ENCODE peak calls at places on chromosomes 3 and 15, in four cellular contexts. N is ecto neural progenitor cell, F is ureter, Q is sigmoid colon. J is an unnamed sample.
A peak's percentile ranks its signal among the peaks of the same experiment; 100 is the strongest.

GRCh38 chr3:142925140-142925539 is 36.3 kb upstream of the PCOLCE2 start:
- DNase-seq in N (no peak), F (no peak), Q (no peak), J (no peak)

GRCh38 chr15:68100194-68100593 is 46.1 kb downstream of the PIAS1 start:
- DNase-seq in N (no peak), F (no peak), Q (no peak), J (no peak)

GRCh38 chr3:12574131-12574530 is 17.2 kb downstream of the MKRN2 start:
- DNase-seq in N (no peak), F (no peak), Q (no peak), J (no peak)

GRCh38 chr3:193569119-193569518 is 14.4 kb upstream of the ATP13A4 start:
- DNase-seq in N (no peak), F (no peak), Q (no peak), J (no peak)

GRCh38 chr3:125054436-125055164 is 1.2 kb downstream of the HEG1 start:
- DNase-seq in N (no peak), F (no peak), Q (no peak), J (no peak)

GRCh38 chr3:38579146-38579545 is 70.3 kb downstream of the SCN5A start:
- DNase-seq in N (peak; percentile 50), F (peak; percentile 41), Q (no peak), J (peak; percentile 72)

GRCh38 chr3:79175870-79176269 is 591.9 kb downstream of the ROBO1 start:
- DNase-seq in N (no peak), F (no peak), Q (no peak), J (no peak)

GRCh38 chr3:154059798-154060197 is 61.4 kb upstream of the ARHGEF26 start:
- DNase-seq in N (no peak), F (peak; percentile 61), Q (no peak), J (no peak)

GRCh38 chr3:12334786-12335185 is 45.9 kb downstream of the PPARG start:
- DNase-seq in N (no peak), F (no peak), Q (no peak), J (no peak)

GRCh38 chr15:77836116-77836798 is 203.5 kb upstream of the LINGO1 start:
- DNase-seq in N (no peak), F (no peak), Q (peak; percentile 28), J (peak; percentile 69)

GRCh38 chr3:27022096-27022761 is 347.0 kb downstream of the NEK10 start:
- DNase-seq in N (no peak), F (no peak), Q (no peak), J (peak; percentile 43)

GRCh38 chr15:61131598-61131954 is 97.5 kb downstream of the RORA start:
- DNase-seq in N (no peak), F (no peak), Q (no peak), J (no peak)

GRCh38 chr15:77503764-77504163 is 83.1 kb downstream of the HMG20A start:
- DNase-seq in N (no peak), F (no peak), Q (peak; percentile 6), J (no peak)

GRCh38 chr15:31262901-31263671 is 63.5 kb upstream of the KLF13 start:
- DNase-seq in N (peak; percentile 32), F (peak; percentile 55), Q (peak; percentile 67), J (no peak)

GRCh38 chr3:140243536-140243935 is 308.6 kb downstream of the CLSTN2 start:
- DNase-seq in N (no peak), F (no peak), Q (no peak), J (no peak)

GRCh38 chr15:98727115-98728040 is 79.0 kb downstream of the IGF1R start:
- DNase-seq in N (peak; percentile 79), F (peak; percentile 92), Q (peak; percentile 97), J (peak; percentile 88)

GRCh38 chr3:56137406-56137805 is 330.9 kb downstream of the ERC2 start:
- DNase-seq in N (no peak), F (no peak), Q (no peak), J (no peak)

J was measured in H9.